ENCODE peak calls at places on chromosome 22, in eight cellular contexts. T, R, Q, G, W, Z, C and A are unnamed samples.

GRCh38 chr22:26485013-26485412 is 1.3 kb downstream of the SRRD start:
- DNase-seq in W (no peak), G (no peak), C (no peak), R (no peak), Z (no peak), Q (no peak), T (no peak), A (no peak)

GRCh38 chr22:28976588-28976987 is 85.0 kb downstream of the C22orf31 start:
- DNase-seq in G (peak), Z (no peak), W (no peak), C (no peak), T (no peak), R (no peak), Q (no peak), A (no peak)

GRCh38 chr22:36267058-36267457 is 14.1 kb downstream of the APOL1 start:
- DNase-seq in Z (no peak), Q (no peak), R (no peak), G (no peak), C (no peak), T (no peak), W (no peak), A (no peak)

GRCh38 chr22:39214383-39215069 is 30.3 kb downstream of the PDGFB start:
- DNase-seq in Z (no peak), T (no peak), R (no peak), G (peak), C (no peak), Q (no peak), W (peak), A (no peak)

GRCh38 chr22:19576460-19577421 is 52.5 kb upstream of the CLDN5 start:
- DNase-seq in R (no peak), G (peak), Z (no peak), Q (no peak), W (no peak), T (no peak), C (peak), A (peak)

GRCh38 chr22:22857607-22858558 is 29.7 kb upstream of the IGLL5 start:
- DNase-seq in W (no peak), R (no peak), Z (no peak), Q (no peak), G (no peak), C (no peak), T (no peak), A (no peak)

GRCh38 chr22:24410110-24410856 is 17.1 kb upstream of the ADORA2A start:
- DNase-seq in C (no peak), Z (peak), R (no peak), Q (no peak), W (no peak), T (no peak), G (peak), A (no peak)

GRCh38 chr22:20819471-20819870 is 39.1 kb downstream of the PI4KA start:
- DNase-seq in R (no peak), Z (no peak), G (no peak), T (no peak), W (no peak), Q (no peak), C (no peak), A (no peak)

GRCh38 chr22:20111689-20112622 is 3.9 kb upstream of the RANBP1 start:
- DNase-seq in W (no peak), C (no peak), T (no peak), Q (no peak), Z (no peak), G (no peak), R (no peak), A (no peak)

GRCh38 chr22:37880668-37881440 is 25.2 kb upstream of the MICALL1 start:
- DNase-seq in Q (no peak), W (no peak), R (no peak), G (peak), C (no peak), Z (no peak), T (no peak), A (no peak)

GRCh38 chr22:23856721-23857605 is 712 bp upstream of the SLC2A11 start:
- DNase-seq in R (peak), Q (no peak), G (peak), W (peak), C (peak), T (peak), Z (no peak), A (no peak)

GRCh38 chr22:36405671-36406070 is 17.9 kb upstream of the MYH9 start:
- DNase-seq in C (no peak), Z (peak), Q (peak), G (no peak), R (no peak), T (no peak), W (no peak), A (peak)

GRCh38 chr22:31935961-31936635 is 8.2 kb upstream of the YWHAH start:
- DNase-seq in G (no peak), W (no peak), R (no peak), Z (no peak), Q (no peak), C (no peak), T (no peak), A (no peak)

GRCh38 chr22:44201556-44202129 is 20.9 kb downstream of the PARVG start:
- DNase-seq in T (no peak), C (peak), G (no peak), W (no peak), R (no peak), Q (no peak), Z (no peak), A (no peak)

GRCh38 chr22:50730941-50731661 is 6.9 kb upstream of the ACR start:
- DNase-seq in Z (no peak), Q (no peak), T (no peak), G (no peak), R (no peak), C (peak), W (no peak), A (peak)

GRCh38 chr22:17536269-17536668 is 27.0 kb upstream of the SLC25A18 start:
- DNase-seq in Z (no peak), G (no peak), R (no peak), W (no peak), C (no peak), T (peak), Q (no peak), A (no peak)

GRCh38 chr22:47168900-47169800 is 406.7 kb downstream of the TBC1D22A start:
- DNase-seq in C (peak), T (no peak), G (peak), Q (no peak), W (peak), Z (no peak), R (no peak), A (peak)

GRCh38 chr22:23008887-23009286 is 61.4 kb upstream of the GNAZ start:
- DNase-seq in C (no peak), Z (no peak), G (no peak), R (no peak), Q (no peak), W (no peak), T (no peak), A (no peak)

GRCh38 chr22:45878901-45879551 is 97.9 kb downstream of the WNT7B start:
- DNase-seq in R (peak), C (no peak), Z (no peak), T (no peak), G (no peak), Q (no peak), W (no peak), A (peak)

GRCh38 chr22:20177217-20177911 is 26.5 kb upstream of the CCDC188 start:
- DNase-seq in W (no peak), T (no peak), R (no peak), Z (no peak), G (no peak), Q (no peak), C (no peak), A (no peak)

GRCh38 chr22:23103199-23103954 is 33.1 kb downstream of the GNAZ start:
- DNase-seq in Z (no peak), Q (no peak), R (no peak), G (no peak), T (no peak), C (no peak), W (no peak), A (no peak)

GRCh38 chr22:48703265-48703941 is 1124.3 kb downstream of the BRD1 start:
- DNase-seq in R (no peak), Q (no peak), C (no peak), G (no peak), T (no peak), Z (no peak), W (no peak), A (no peak)

GRCh38 chr22:36730176-36730858 is 26.8 kb upstream of the CACNG2 start:
- DNase-seq in G (no peak), R (no peak), C (no peak), W (no peak), Q (no peak), T (no peak), Z (no peak), A (no peak)